ENCODE peak calls at places on chromosomes 4 and X, in four cellular contexts. S is heart left ventricle, B is AG04450, H is upper lobe of left lung. P is an unnamed sample.

GRCh38 chr4:74328501-74328900 is 20.2 kb downstream of the EPGN start:
- DNase-seq in S (no peak), H (no peak), B (no peak), P (peak; percentile 40)

GRCh38 chr4:135201081-135201480 is 999.5 kb upstream of the PABPC4L start:
- DNase-seq in S (no peak), H (no peak), B (no peak), P (no peak)

GRCh38 chr4:174005422-174005821 is 278.0 kb downstream of the FBXO8 start:
- DNase-seq in S (no peak), H (no peak), B (no peak), P (no peak)

GRCh38 chrX:45621356-45622041 is 420.8 kb upstream of the DIPK2B start:
- DNase-seq in B (no peak), H (no peak), S (no peak), P (peak; percentile 92)

GRCh38 chr4:140567722-140568121 is 1.0 kb downstream of the UCP1 start:
- DNase-seq in B (no peak), H (no peak), S (no peak), P (peak; percentile 21)

GRCh38 chr4:83386931-83387897 is 52.6 kb upstream of the HPSE start:
- DNase-seq in S (no peak), B (no peak), H (no peak), P (peak; percentile 44)

GRCh38 chr4:67723949-67724348 is 23.0 kb upstream of the UBA6 start:
- DNase-seq in B (no peak), H (peak; percentile 62), S (no peak), P (no peak)

GRCh38 chr4:143294310-143294709 is 42.4 kb upstream of the GAB1 start:
- DNase-seq in S (peak; percentile 82), H (no peak), B (no peak), P (no peak)

GRCh38 chrX:30530591-30530990 is 47.0 kb downstream of the TASL start:
- DNase-seq in B (no peak), S (no peak), H (no peak), P (peak; percentile 47)

GRCh38 chr4:55312491-55313101 is 33.4 kb upstream of the SRD5A3 start:
- DNase-seq in S (peak; percentile 52), H (no peak), B (no peak), P (peak; percentile 59)
- TF ChIP-seq CTCF in S (peak; percentile 65), H (peak; percentile 61), B (peak; percentile 86), P (peak; percentile 85)

GRCh38 chrX:49644991-49645637 is 46.3 kb downstream of the GAGE1 start:
- DNase-seq in B (no peak), H (peak; percentile 19), S (no peak), P (no peak)
- H3K27me3 ChIP-seq in B (no peaks in the 10 kb centered on the region), H (no peaks in the 10 kb centered on the region), S (no peaks in the 10 kb centered on the region), P (no peaks in the 10 kb centered on the region)

DNA sequence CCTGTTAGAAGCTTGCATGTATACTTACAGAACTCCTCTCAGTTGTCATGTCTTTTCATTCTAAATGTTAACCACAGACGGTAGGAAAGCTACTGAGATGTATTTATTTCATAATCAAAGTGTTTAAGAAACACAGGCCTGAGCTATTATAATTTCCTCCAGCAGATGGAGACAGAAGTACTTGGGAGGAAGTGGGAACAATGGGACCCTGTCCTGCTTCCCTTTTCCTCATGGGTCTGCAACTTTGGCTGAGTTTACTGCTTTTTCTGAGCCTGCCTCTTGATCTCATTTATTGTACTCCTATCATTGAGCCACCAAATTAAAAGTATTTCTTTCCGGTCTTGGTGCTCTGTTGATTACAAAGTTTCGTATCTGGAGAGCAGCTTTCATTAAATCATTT is 67.7 kb upstream of the SPANXN2 start:
- DNase-seq in B (no peak), S (no peak), H (no peak), P (peak; percentile 22)
- H3K4me3 ChIP-seq in B (no peak overlapping the region), S (no peak overlapping the region), H (no peak overlapping the region), P (no peak overlapping the region)

GRCh38 chr4:148154769-148155168 is 287.4 kb downstream of the NR3C2 start:
- DNase-seq in H (no peak), B (no peak), S (no peak), P (no peak)

GRCh38 chr4:148151797-148152196 is 290.4 kb downstream of the NR3C2 start:
- DNase-seq in B (no peak), H (no peak), S (no peak), P (no peak)

GRCh38 chr4:148152868-148153630 is 289.2 kb downstream of the NR3C2 start:
- DNase-seq in H (no peak), B (no peak), S (no peak), P (no peak)
- TF ChIP-seq CTCF in H (no peak), B (peak; percentile 11), S (no peak), P (no peak)

DNA sequence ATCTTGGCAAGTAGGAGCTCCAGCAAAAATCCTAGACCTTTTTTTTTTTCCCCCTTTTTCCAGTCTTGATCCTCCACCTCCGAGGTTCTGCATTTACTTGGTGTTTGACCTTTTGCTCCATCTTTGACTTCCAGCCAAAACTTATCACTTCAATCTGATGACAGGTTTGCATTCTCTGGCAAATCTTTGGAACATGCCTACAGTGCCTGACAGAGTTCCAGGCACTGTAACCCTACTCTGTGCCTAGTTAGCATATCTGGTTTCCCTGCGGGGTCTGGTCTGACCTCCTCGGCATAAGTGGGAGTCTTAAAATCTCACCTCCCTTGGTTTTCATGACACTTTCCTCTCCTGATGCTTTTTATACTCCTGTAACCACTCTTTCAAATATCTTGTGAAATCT is 39.4 kb upstream of the NR3C2 start:
- DNase-seq in B (no peak), S (no peak), H (no peak), P (no peak)
- H3K27me3 ChIP-seq in B (no peaks in the 10 kb centered on the region), S (no peaks in the 10 kb centered on the region), H (no peaks in the 10 kb centered on the region), P (peaks cover 2% of the 10 kb centered on the region)

GRCh38 chr4:1783970-1784369 is 9.1 kb upstream of the FGFR3 start:
- DNase-seq in H (no peak), S (no peak), B (no peak), P (no peak)

GRCh38 chr4:1784789-1785591 is 8.1 kb upstream of the FGFR3 start:
- DNase-seq in B (no peak), S (peak; percentile 59), H (no peak), P (no peak)

GRCh38 chr4:1786544-1787362 is 6.3 kb upstream of the FGFR3 start:
- DNase-seq in S (no peak), H (peak; percentile 80), B (no peak), P (no peak)

GRCh38 chr4:1784395-1784788 is 8.7 kb upstream of the FGFR3 start:
- DNase-seq in S (no peak), B (no peak), H (no peak), P (no peak)

GRCh38 chr4:1785592-1785991 is 7.5 kb upstream of the FGFR3 start:
- DNase-seq in S (no peak), B (no peak), H (no peak), P (no peak)
- H3K4me3 ChIP-seq in S (no peak overlapping the region), B (no peak overlapping the region), H (no peak overlapping the region), P (no peak overlapping the region)